ENCODE peak calls at places on chromosomes 3 and 15, in six cellular contexts. One of them, this sample, is unnamed.

GRCh38 chr3:37543692-37544091 is 318.0 kb upstream of the CTDSPL start:
- DNase-seq in left ventricle myocardium inferior: no peak
- DNase-seq in tibial nerve: no peak
- DNase-seq in neural crest cell: no peak
- DNase-seq in fibroblast of the aortic adventitia: no peak
- DNase-seq in RWPE1: no peak
- DNase-seq in this sample: no peak

GRCh38 chr3:36511761-36512496 is 131.6 kb downstream of the STAC start:
- DNase-seq in left ventricle myocardium inferior: no peak
- DNase-seq in tibial nerve: no peak
- DNase-seq in neural crest cell: no peak
- DNase-seq in fibroblast of the aortic adventitia: no peak
- DNase-seq in RWPE1: no peak
- DNase-seq in this sample: no peak

GRCh38 chr15:76999996-77000395 is 5.1 kb downstream of the PSTPIP1 start:
- DNase-seq in left ventricle myocardium inferior: no peak
- DNase-seq in tibial nerve: no peak
- DNase-seq in neural crest cell: no peak
- DNase-seq in fibroblast of the aortic adventitia: no peak
- DNase-seq in RWPE1: no peak
- DNase-seq in this sample: peak

GRCh38 chr3:24512564-24513197 is 18.0 kb upstream of the THRB start:
- DNase-seq in left ventricle myocardium inferior: no peak
- DNase-seq in tibial nerve: no peak
- DNase-seq in neural crest cell: no peak
- DNase-seq in fibroblast of the aortic adventitia: no peak
- DNase-seq in RWPE1: no peak
- DNase-seq in this sample: no peak

GRCh38 chr3:36494461-36495109 is 114.3 kb downstream of the STAC start:
- DNase-seq in left ventricle myocardium inferior: no peak
- DNase-seq in tibial nerve: no peak
- DNase-seq in neural crest cell: no peak
- DNase-seq in fibroblast of the aortic adventitia: peak
- DNase-seq in RWPE1: peak
- DNase-seq in this sample: no peak

GRCh38 chr3:179069762-179070390 is 1.7 kb downstream of the ZMAT3 start:
- DNase-seq in left ventricle myocardium inferior: no peak
- DNase-seq in tibial nerve: no peak
- DNase-seq in neural crest cell: no peak
- DNase-seq in fibroblast of the aortic adventitia: peak
- DNase-seq in RWPE1: peak
- DNase-seq in this sample: no peak

GRCh38 chr3:50245831-50246516 is 10.0 kb downstream of the GNAI2 start:
- DNase-seq in left ventricle myocardium inferior: peak
- DNase-seq in tibial nerve: peak
- DNase-seq in neural crest cell: peak
- DNase-seq in fibroblast of the aortic adventitia: peak
- DNase-seq in RWPE1: peak
- DNase-seq in this sample: peak

GRCh38 chr3:180680097-180680430 is 775 bp upstream of the CCDC39 start:
- DNase-seq in left ventricle myocardium inferior: no peak
- DNase-seq in tibial nerve: no peak
- DNase-seq in neural crest cell: peak
- DNase-seq in fibroblast of the aortic adventitia: peak
- DNase-seq in RWPE1: peak
- DNase-seq in this sample: no peak

GRCh38 chr3:136075218-136075808 is 109.8 kb downstream of the PPP2R3A start:
- DNase-seq in left ventricle myocardium inferior: peak
- DNase-seq in tibial nerve: peak
- DNase-seq in neural crest cell: peak
- DNase-seq in fibroblast of the aortic adventitia: peak
- DNase-seq in RWPE1: peak
- DNase-seq in this sample: peak

GRCh38 chr3:177887475-177887874 is 648.8 kb upstream of the KCNMB2 start:
- DNase-seq in left ventricle myocardium inferior: no peak
- DNase-seq in tibial nerve: no peak
- DNase-seq in neural crest cell: no peak
- DNase-seq in fibroblast of the aortic adventitia: no peak
- DNase-seq in RWPE1: no peak
- DNase-seq in this sample: no peak

GRCh38 chr3:112320698-112321097 is 12.3 kb upstream of the CD200 start:
- DNase-seq in left ventricle myocardium inferior: no peak
- DNase-seq in tibial nerve: no peak
- DNase-seq in neural crest cell: no peak
- DNase-seq in fibroblast of the aortic adventitia: no peak
- DNase-seq in RWPE1: no peak
- DNase-seq in this sample: no peak

GRCh38 chr3:184167786-184168185 is 6.9 kb upstream of the AP2M1 start:
- DNase-seq in left ventricle myocardium inferior: no peak
- DNase-seq in tibial nerve: no peak
- DNase-seq in neural crest cell: no peak
- DNase-seq in fibroblast of the aortic adventitia: no peak
- DNase-seq in RWPE1: no peak
- DNase-seq in this sample: no peak

GRCh38 chr3:95280711-95281352 is 1218.0 kb downstream of the NSUN3 start:
- DNase-seq in left ventricle myocardium inferior: no peak
- DNase-seq in tibial nerve: no peak
- DNase-seq in neural crest cell: no peak
- DNase-seq in fibroblast of the aortic adventitia: no peak
- DNase-seq in RWPE1: peak
- DNase-seq in this sample: no peak

GRCh38 chr3:155232605-155233004 is 60.9 kb downstream of the STRIT1 start:
- DNase-seq in left ventricle myocardium inferior: peak
- DNase-seq in tibial nerve: peak
- DNase-seq in neural crest cell: no peak
- DNase-seq in fibroblast of the aortic adventitia: peak
- DNase-seq in RWPE1: peak
- DNase-seq in this sample: peak

GRCh38 chr15:80188293-80188692 is 35.5 kb downstream of the FAH start:
- DNase-seq in left ventricle myocardium inferior: no peak
- DNase-seq in tibial nerve: no peak
- DNase-seq in neural crest cell: no peak
- DNase-seq in fibroblast of the aortic adventitia: no peak
- DNase-seq in RWPE1: no peak
- DNase-seq in this sample: no peak

GRCh38 chr15:71115567-71116351 is 488 bp downstream of the THSD4 start:
- DNase-seq in left ventricle myocardium inferior: peak
- DNase-seq in tibial nerve: no peak
- DNase-seq in neural crest cell: peak
- DNase-seq in fibroblast of the aortic adventitia: peak
- DNase-seq in RWPE1: peak
- DNase-seq in this sample: peak

GRCh38 chr15:51093865-51094605 is 671 bp downstream of the TNFAIP8L3 start:
- DNase-seq in left ventricle myocardium inferior: peak
- DNase-seq in tibial nerve: peak
- DNase-seq in neural crest cell: peak
- DNase-seq in fibroblast of the aortic adventitia: peak
- DNase-seq in RWPE1: peak
- DNase-seq in this sample: peak

GRCh38 chr3:195059006-195059350 is 212.0 kb downstream of the XXYLT1 start:
- DNase-seq in left ventricle myocardium inferior: peak
- DNase-seq in tibial nerve: no peak
- DNase-seq in neural crest cell: no peak
- DNase-seq in fibroblast of the aortic adventitia: no peak
- DNase-seq in RWPE1: no peak
- DNase-seq in this sample: peak

GRCh38 chr15:37765809-37766208 is 168.6 kb upstream of the TMCO5A start:
- DNase-seq in left ventricle myocardium inferior: no peak
- DNase-seq in tibial nerve: no peak
- DNase-seq in neural crest cell: no peak
- DNase-seq in fibroblast of the aortic adventitia: peak
- DNase-seq in RWPE1: no peak
- DNase-seq in this sample: peak

GRCh38 chr3:195159819-195160175 is 111.2 kb downstream of the XXYLT1 start:
- DNase-seq in left ventricle myocardium inferior: no peak
- DNase-seq in tibial nerve: no peak
- DNase-seq in neural crest cell: no peak
- DNase-seq in fibroblast of the aortic adventitia: no peak
- DNase-seq in RWPE1: no peak
- DNase-seq in this sample: no peak

GRCh38 chr3:42961633-42962032 is 17.5 kb upstream of the GASK1A start:
- DNase-seq in left ventricle myocardium inferior: no peak
- DNase-seq in tibial nerve: peak
- DNase-seq in neural crest cell: peak
- DNase-seq in fibroblast of the aortic adventitia: peak
- DNase-seq in RWPE1: peak
- DNase-seq in this sample: no peak

GRCh38 chr15:55245058-55245457 is 44.6 kb downstream of the RAB27A start:
- DNase-seq in left ventricle myocardium inferior: no peak
- DNase-seq in tibial nerve: no peak
- DNase-seq in neural crest cell: no peak
- DNase-seq in fibroblast of the aortic adventitia: no peak
- DNase-seq in RWPE1: no peak
- DNase-seq in this sample: no peak

GRCh38 chr15:70014311-70014707 is 83.4 kb downstream of the TLE3 start:
- DNase-seq in left ventricle myocardium inferior: no peak
- DNase-seq in tibial nerve: no peak
- DNase-seq in neural crest cell: no peak
- DNase-seq in fibroblast of the aortic adventitia: no peak
- DNase-seq in RWPE1: no peak
- DNase-seq in this sample: no peak

GRCh38 chr3:144053121-144053520 is 81.5 kb downstream of the DIPK2A start:
- DNase-seq in left ventricle myocardium inferior: no peak
- DNase-seq in tibial nerve: no peak
- DNase-seq in neural crest cell: no peak
- DNase-seq in fibroblast of the aortic adventitia: peak
- DNase-seq in RWPE1: peak
- DNase-seq in this sample: no peak

GRCh38 chr15:28885630-28886430 is at the start of gene APBA2:
- DNase-seq in left ventricle myocardium inferior: no peak
- DNase-seq in tibial nerve: no peak
- DNase-seq in neural crest cell: peak
- DNase-seq in fibroblast of the aortic adventitia: peak
- DNase-seq in RWPE1: peak
- DNase-seq in this sample: no peak

This sample was measured in Right ventricle myocardium superior.